ENCODE peak calls at places on chromosome 1, in nine cellular contexts. One of them, this sample, is unnamed.

GRCh38 chr1:218480137-218480536 is 135.0 kb downstream of the TGFB2 start:
- DNase-seq in left ventricle myocardium inferior: no peak
- DNase-seq in left cardiac atrium: no peak
- DNase-seq in A549: peak
- DNase-seq in stimulated activated CD8-positive, alpha-beta memory T cell treated with anti-CD3 and anti-CD28 coated beads, Interleukin-2, amount 100 ng/mL, for 48 hours: no peak
- DNase-seq in fibroblast of lung: peak
- DNase-seq in lower lobe of right lung: no peak
- DNase-seq in activated CD8-positive, alpha-beta memory T cell treated with anti-CD3 and anti-CD28 coated beads for 1 hour: no peak
- DNase-seq in activated T-cell treated with anti-CD3 and anti-CD28 coated beads for 1 hour: no peak
- DNase-seq in this sample: no peak

GRCh38 chr1:56452027-56453011 is 127.0 kb downstream of the PLPP3 start:
- DNase-seq in left ventricle myocardium inferior: no peak
- DNase-seq in left cardiac atrium: no peak
- DNase-seq in A549: no peak
- DNase-seq in stimulated activated CD8-positive, alpha-beta memory T cell treated with anti-CD3 and anti-CD28 coated beads, Interleukin-2, amount 100 ng/mL, for 48 hours: no peak
- DNase-seq in fibroblast of lung: no peak
- DNase-seq in lower lobe of right lung: no peak
- DNase-seq in activated CD8-positive, alpha-beta memory T cell treated with anti-CD3 and anti-CD28 coated beads for 1 hour: no peak
- DNase-seq in activated T-cell treated with anti-CD3 and anti-CD28 coated beads for 1 hour: no peak
- DNase-seq in this sample: no peak

GRCh38 chr1:110872745-110873435 is at the start of gene CD53:
- DNase-seq in left ventricle myocardium inferior: no peak
- DNase-seq in left cardiac atrium: no peak
- DNase-seq in A549: no peak
- DNase-seq in stimulated activated CD8-positive, alpha-beta memory T cell treated with anti-CD3 and anti-CD28 coated beads, Interleukin-2, amount 100 ng/mL, for 48 hours: no peak
- DNase-seq in fibroblast of lung: no peak
- DNase-seq in lower lobe of right lung: no peak
- DNase-seq in activated CD8-positive, alpha-beta memory T cell treated with anti-CD3 and anti-CD28 coated beads for 1 hour: peak
- DNase-seq in activated T-cell treated with anti-CD3 and anti-CD28 coated beads for 1 hour: peak
- DNase-seq in this sample: no peak

GRCh38 chr1:51561702-51562101 is 42.6 kb upstream of the EPS15 start:
- DNase-seq in left ventricle myocardium inferior: no peak
- DNase-seq in left cardiac atrium: no peak
- DNase-seq in A549: no peak
- DNase-seq in stimulated activated CD8-positive, alpha-beta memory T cell treated with anti-CD3 and anti-CD28 coated beads, Interleukin-2, amount 100 ng/mL, for 48 hours: no peak
- DNase-seq in fibroblast of lung: no peak
- DNase-seq in lower lobe of right lung: no peak
- DNase-seq in activated CD8-positive, alpha-beta memory T cell treated with anti-CD3 and anti-CD28 coated beads for 1 hour: no peak
- DNase-seq in activated T-cell treated with anti-CD3 and anti-CD28 coated beads for 1 hour: no peak
- DNase-seq in this sample: no peak

GRCh38 chr1:232404981-232405380 is 225.0 kb downstream of the SIPA1L2 start:
- DNase-seq in left ventricle myocardium inferior: no peak
- DNase-seq in left cardiac atrium: no peak
- DNase-seq in A549: no peak
- DNase-seq in stimulated activated CD8-positive, alpha-beta memory T cell treated with anti-CD3 and anti-CD28 coated beads, Interleukin-2, amount 100 ng/mL, for 48 hours: no peak
- DNase-seq in fibroblast of lung: no peak
- DNase-seq in lower lobe of right lung: no peak
- DNase-seq in activated CD8-positive, alpha-beta memory T cell treated with anti-CD3 and anti-CD28 coated beads for 1 hour: no peak
- DNase-seq in activated T-cell treated with anti-CD3 and anti-CD28 coated beads for 1 hour: no peak
- DNase-seq in this sample: no peak

GRCh38 chr1:19096036-19096833 is 113.8 kb downstream of the UBR4 start:
- DNase-seq in left ventricle myocardium inferior: no peak
- DNase-seq in left cardiac atrium: peak
- DNase-seq in A549: peak
- DNase-seq in stimulated activated CD8-positive, alpha-beta memory T cell treated with anti-CD3 and anti-CD28 coated beads, Interleukin-2, amount 100 ng/mL, for 48 hours: no peak
- DNase-seq in fibroblast of lung: peak
- DNase-seq in lower lobe of right lung: peak
- DNase-seq in activated CD8-positive, alpha-beta memory T cell treated with anti-CD3 and anti-CD28 coated beads for 1 hour: no peak
- DNase-seq in activated T-cell treated with anti-CD3 and anti-CD28 coated beads for 1 hour: no peak
- DNase-seq in this sample: peak

GRCh38 chr1:24594328-24594598 is 38.4 kb downstream of the NCMAP start:
- DNase-seq in left ventricle myocardium inferior: no peak
- DNase-seq in left cardiac atrium: no peak
- DNase-seq in A549: no peak
- DNase-seq in stimulated activated CD8-positive, alpha-beta memory T cell treated with anti-CD3 and anti-CD28 coated beads, Interleukin-2, amount 100 ng/mL, for 48 hours: no peak
- DNase-seq in fibroblast of lung: no peak
- DNase-seq in lower lobe of right lung: no peak
- DNase-seq in activated CD8-positive, alpha-beta memory T cell treated with anti-CD3 and anti-CD28 coated beads for 1 hour: no peak
- DNase-seq in activated T-cell treated with anti-CD3 and anti-CD28 coated beads for 1 hour: no peak
- DNase-seq in this sample: no peak

GRCh38 chr1:2088434-2088833 is 38.2 kb downstream of the PRKCZ start:
- DNase-seq in left ventricle myocardium inferior: no peak
- DNase-seq in left cardiac atrium: no peak
- DNase-seq in A549: no peak
- DNase-seq in stimulated activated CD8-positive, alpha-beta memory T cell treated with anti-CD3 and anti-CD28 coated beads, Interleukin-2, amount 100 ng/mL, for 48 hours: no peak
- DNase-seq in fibroblast of lung: peak
- DNase-seq in lower lobe of right lung: no peak
- DNase-seq in activated CD8-positive, alpha-beta memory T cell treated with anti-CD3 and anti-CD28 coated beads for 1 hour: no peak
- DNase-seq in activated T-cell treated with anti-CD3 and anti-CD28 coated beads for 1 hour: no peak
- DNase-seq in this sample: peak

GRCh38 chr1:31981976-31982375 is 31.7 kb upstream of the KHDRBS1 start:
- DNase-seq in left ventricle myocardium inferior: no peak
- DNase-seq in left cardiac atrium: no peak
- DNase-seq in A549: no peak
- DNase-seq in stimulated activated CD8-positive, alpha-beta memory T cell treated with anti-CD3 and anti-CD28 coated beads, Interleukin-2, amount 100 ng/mL, for 48 hours: no peak
- DNase-seq in fibroblast of lung: no peak
- DNase-seq in lower lobe of right lung: no peak
- DNase-seq in activated CD8-positive, alpha-beta memory T cell treated with anti-CD3 and anti-CD28 coated beads for 1 hour: no peak
- DNase-seq in activated T-cell treated with anti-CD3 and anti-CD28 coated beads for 1 hour: no peak
- DNase-seq in this sample: no peak

GRCh38 chr1:6922096-6922931 is 137.1 kb downstream of the CAMTA1 start:
- DNase-seq in left ventricle myocardium inferior: no peak
- DNase-seq in left cardiac atrium: peak
- DNase-seq in A549: no peak
- DNase-seq in stimulated activated CD8-positive, alpha-beta memory T cell treated with anti-CD3 and anti-CD28 coated beads, Interleukin-2, amount 100 ng/mL, for 48 hours: no peak
- DNase-seq in fibroblast of lung: peak
- DNase-seq in lower lobe of right lung: no peak
- DNase-seq in activated CD8-positive, alpha-beta memory T cell treated with anti-CD3 and anti-CD28 coated beads for 1 hour: no peak
- DNase-seq in activated T-cell treated with anti-CD3 and anti-CD28 coated beads for 1 hour: no peak
- DNase-seq in this sample: peak